ENCODE peak calls at places on chromosome 5, in four cellular contexts. D, X, H and F are unnamed samples.
A peak's percentile ranks its signal among the peaks of the same experiment; 100 is the strongest.

GRCh38 chr5:175572922-175573321 is 84.9 kb upstream of the HRH2 start:
- DNase-seq in X (no peak), H (peak; percentile 74), D (no peak), F (peak; percentile 97)

GRCh38 chr5:1865948-1866347 is 16.8 kb downstream of the IRX4 start:
- DNase-seq in D (no peak), X (no peak), H (no peak), F (no peak)

GRCh38 chr5:38633505-38633904 is 77.1 kb upstream of the LIFR start:
- DNase-seq in D (no peak), X (no peak), H (no peak), F (no peak)

GRCh38 chr5:171867786-171868185 is 82.2 kb downstream of the SMIM23 start:
- DNase-seq in H (no peak), X (no peak), D (no peak), F (no peak)

GRCh38 chr5:95644351-95645042 is 2.1 kb upstream of the RFESD start:
- DNase-seq in X (peak; percentile 73), H (peak; percentile 72), D (peak; percentile 59), F (peak; percentile 52)

GRCh38 chr5:23977996-23978395 is 470.6 kb downstream of the PRDM9 start:
- DNase-seq in H (no peak), D (no peak), X (peak; percentile 47), F (no peak)

GRCh38 chr5:37871023-37871815 is 31.4 kb upstream of the GDNF start:
- DNase-seq in X (no peak), H (peak; percentile 51), D (no peak), F (peak; percentile 85)

GRCh38 chr5:442335-443238 is at the start of gene EXOC3:
- DNase-seq in H (peak; percentile 75), X (peak; percentile 92), D (peak; percentile 97), F (peak; percentile 75)

GRCh38 chr5:33611882-33612281 is 171.1 kb downstream of the TARS1 start:
- DNase-seq in H (peak; percentile 76), X (no peak), D (no peak), F (peak; percentile 39)

GRCh38 chr5:36777105-36777757 is 99.3 kb upstream of the NIPBL start:
- DNase-seq in D (peak; percentile 20), H (peak; percentile 35), X (no peak), F (peak; percentile 36)

GRCh38 chr5:91495699-91496098 is 112.6 kb upstream of the ARRDC3 start:
- DNase-seq in X (no peak), H (no peak), D (no peak), F (no peak)

GRCh38 chr5:6715758-6716633 is 2.8 kb downstream of the TENT4A start:
- DNase-seq in X (peak; percentile 40), H (no peak), D (no peak), F (no peak)

GRCh38 chr5:134769206-134769605 is 10.6 kb downstream of the DDX46 start:
- DNase-seq in X (no peak), H (peak; percentile 39), D (no peak), F (no peak)

GRCh38 chr5:147403659-147404640 is 105.9 kb downstream of the DPYSL3 start:
- DNase-seq in D (peak; percentile 31), X (peak; percentile 55), H (peak; percentile 96), F (peak; percentile 98)

GRCh38 chr5:6302684-6303083 is 75.7 kb downstream of the MED10 start:
- DNase-seq in X (peak; percentile 27), H (no peak), D (no peak), F (peak; percentile 8)

GRCh38 chr5:150438873-150439546 is 10.5 kb downstream of the RPS14 start:
- DNase-seq in H (peak; percentile 63), D (no peak), X (no peak), F (peak; percentile 46)

GRCh38 chr5:169433221-169433651 is 132.3 kb upstream of the SLIT3 start:
- DNase-seq in D (no peak), X (no peak), H (no peak), F (no peak)

GRCh38 chr5:41951224-41951623 is 26.1 kb downstream of the FBXO4 start:
- DNase-seq in D (no peak), X (peak; percentile 72), H (no peak), F (no peak)

GRCh38 chr5:124806857-124807196 is 60.4 kb upstream of the ZNF608 start:
- DNase-seq in X (no peak), H (no peak), D (no peak), F (no peak)

GRCh38 chr5:124995451-124995850 is 249.0 kb upstream of the ZNF608 start:
- DNase-seq in H (no peak), D (no peak), X (no peak), F (peak; percentile 17)

GRCh38 chr5:173535976-173536639 is 80.3 kb downstream of the BOD1 start:
- DNase-seq in D (no peak), X (no peak), H (peak; percentile 65), F (peak; percentile 39)

GRCh38 chr5:159873680-159874079 is 42.6 kb upstream of the ADRA1B start:
- DNase-seq in X (no peak), D (no peak), H (peak; percentile 48), F (no peak)

GRCh38 chr5:163758283-163758711 is 252.9 kb downstream of the MAT2B start:
- DNase-seq in X (no peak), D (no peak), H (peak; percentile 19), F (no peak)

GRCh38 chr5:94517490-94518108 is 100.8 kb downstream of the KIAA0825 start:
- DNase-seq in H (no peak), X (no peak), D (no peak), F (no peak)